ENCODE peak calls at places on chromosome 16, in seven cellular contexts. One of them, this sample, is unnamed.

GRCh38 chr16:17470002-17470870 is 524 bp downstream of the XYLT1 start:
- DNase-seq in A549: peak; percentile 13
- DNase-seq in CD8-positive, alpha-beta T cell: peak; percentile 46
- DNase-seq in prostate gland: no peak
- DNase-seq in HCT116: no peak
- DNase-seq in CD8-positive, alpha-beta memory T cell: peak; percentile 44
- DNase-seq in heart left ventricle: no peak
- DNase-seq in this sample: no peak

GRCh38 chr16:57810197-57811024 is 8.1 kb upstream of the KIFC3 start:
- DNase-seq in A549: peak; percentile 94
- DNase-seq in CD8-positive, alpha-beta T cell: peak; percentile 85
- DNase-seq in prostate gland: peak; percentile 56
- DNase-seq in HCT116: peak; percentile 82
- DNase-seq in CD8-positive, alpha-beta memory T cell: no peak
- DNase-seq in heart left ventricle: peak; percentile 84
- DNase-seq in this sample: peak; percentile 90

GRCh38 chr16:47052666-47053640 is 79.5 kb upstream of the DNAJA2 start:
- DNase-seq in A549: no peak
- DNase-seq in CD8-positive, alpha-beta T cell: no peak
- DNase-seq in prostate gland: no peak
- DNase-seq in HCT116: no peak
- DNase-seq in CD8-positive, alpha-beta memory T cell: no peak
- DNase-seq in heart left ventricle: no peak
- DNase-seq in this sample: no peak

GRCh38 chr16:81707411-81708321 is 71.4 kb upstream of the PLCG2 start:
- DNase-seq in A549: no peak
- DNase-seq in CD8-positive, alpha-beta T cell: no peak
- DNase-seq in prostate gland: no peak
- DNase-seq in HCT116: no peak
- DNase-seq in CD8-positive, alpha-beta memory T cell: no peak
- DNase-seq in heart left ventricle: no peak
- DNase-seq in this sample: peak; percentile 37

GRCh38 chr16:57977418-57978069 is 6.6 kb upstream of the CNGB1 start:
- DNase-seq in A549: no peak
- DNase-seq in CD8-positive, alpha-beta T cell: no peak
- DNase-seq in prostate gland: no peak
- DNase-seq in HCT116: no peak
- DNase-seq in CD8-positive, alpha-beta memory T cell: no peak
- DNase-seq in heart left ventricle: peak; percentile 27
- DNase-seq in this sample: no peak

GRCh38 chr16:66786551-66786950 is 14.8 kb downstream of the TERB1 start:
- DNase-seq in A549: no peak
- DNase-seq in CD8-positive, alpha-beta T cell: no peak
- DNase-seq in prostate gland: no peak
- DNase-seq in HCT116: no peak
- DNase-seq in CD8-positive, alpha-beta memory T cell: no peak
- DNase-seq in heart left ventricle: no peak
- DNase-seq in this sample: no peak

GRCh38 chr16:54031107-54031760 is 255.4 kb downstream of the IRX3 start:
- DNase-seq in A549: no peak
- DNase-seq in CD8-positive, alpha-beta T cell: no peak
- DNase-seq in prostate gland: no peak
- DNase-seq in HCT116: no peak
- DNase-seq in CD8-positive, alpha-beta memory T cell: no peak
- DNase-seq in heart left ventricle: no peak
- DNase-seq in this sample: no peak

GRCh38 chr16:21283521-21284289 is 5.6 kb upstream of the CRYM start:
- DNase-seq in A549: peak; percentile 56
- DNase-seq in CD8-positive, alpha-beta T cell: no peak
- DNase-seq in prostate gland: peak; percentile 58
- DNase-seq in HCT116: no peak
- DNase-seq in CD8-positive, alpha-beta memory T cell: no peak
- DNase-seq in heart left ventricle: peak; percentile 71
- DNase-seq in this sample: no peak

GRCh38 chr16:54242199-54242598 is 44.4 kb downstream of the IRX3 start:
- DNase-seq in A549: no peak
- DNase-seq in CD8-positive, alpha-beta T cell: no peak
- DNase-seq in prostate gland: peak; percentile 7
- DNase-seq in HCT116: peak; percentile 41
- DNase-seq in CD8-positive, alpha-beta memory T cell: peak; percentile 0
- DNase-seq in heart left ventricle: no peak
- DNase-seq in this sample: peak; percentile 2

GRCh38 chr16:31474173-31474714 is 2.3 kb downstream of the TGFB1I1 start:
- DNase-seq in A549: no peak
- DNase-seq in CD8-positive, alpha-beta T cell: no peak
- DNase-seq in prostate gland: no peak
- DNase-seq in HCT116: no peak
- DNase-seq in CD8-positive, alpha-beta memory T cell: no peak
- DNase-seq in heart left ventricle: no peak
- DNase-seq in this sample: no peak

GRCh38 chr16:21150375-21151001 is at the start of gene DNAH3:
- DNase-seq in A549: no peak
- DNase-seq in CD8-positive, alpha-beta T cell: no peak
- DNase-seq in prostate gland: peak; percentile 74
- DNase-seq in HCT116: no peak
- DNase-seq in CD8-positive, alpha-beta memory T cell: no peak
- DNase-seq in heart left ventricle: peak; percentile 36
- DNase-seq in this sample: no peak

GRCh38 chr16:22092143-22092933 is at the start of gene VWA3A:
- DNase-seq in A549: no peak
- DNase-seq in CD8-positive, alpha-beta T cell: no peak
- DNase-seq in prostate gland: no peak
- DNase-seq in HCT116: no peak
- DNase-seq in CD8-positive, alpha-beta memory T cell: no peak
- DNase-seq in heart left ventricle: no peak
- DNase-seq in this sample: no peak

GRCh38 chr16:84829168-84829965 is 9.6 kb downstream of the CRISPLD2 start:
- DNase-seq in A549: no peak
- DNase-seq in CD8-positive, alpha-beta T cell: no peak
- DNase-seq in prostate gland: no peak
- DNase-seq in HCT116: no peak
- DNase-seq in CD8-positive, alpha-beta memory T cell: no peak
- DNase-seq in heart left ventricle: no peak
- DNase-seq in this sample: no peak

GRCh38 chr16:17887963-17888362 is 417.2 kb upstream of the XYLT1 start:
- DNase-seq in A549: no peak
- DNase-seq in CD8-positive, alpha-beta T cell: no peak
- DNase-seq in prostate gland: no peak
- DNase-seq in HCT116: no peak
- DNase-seq in CD8-positive, alpha-beta memory T cell: no peak
- DNase-seq in heart left ventricle: no peak
- DNase-seq in this sample: no peak

GRCh38 chr16:10959161-10959560 is 14.8 kb downstream of the CLEC16A start:
- DNase-seq in A549: no peak
- DNase-seq in CD8-positive, alpha-beta T cell: no peak
- DNase-seq in prostate gland: no peak
- DNase-seq in HCT116: no peak
- DNase-seq in CD8-positive, alpha-beta memory T cell: no peak
- DNase-seq in heart left ventricle: no peak
- DNase-seq in this sample: no peak

GRCh38 chr16:18938986-18939385 is 12.8 kb upstream of the SMG1 start:
- DNase-seq in A549: no peak
- DNase-seq in CD8-positive, alpha-beta T cell: no peak
- DNase-seq in prostate gland: no peak
- DNase-seq in HCT116: no peak
- DNase-seq in CD8-positive, alpha-beta memory T cell: no peak
- DNase-seq in heart left ventricle: no peak
- DNase-seq in this sample: no peak

GRCh38 chr16:35862242-35862641 is 2402.8 kb downstream of the TP53TG3F start:
- DNase-seq in A549: no peak
- DNase-seq in CD8-positive, alpha-beta T cell: no peak
- DNase-seq in prostate gland: no peak
- DNase-seq in HCT116: no peak
- DNase-seq in CD8-positive, alpha-beta memory T cell: no peak
- DNase-seq in heart left ventricle: no peak
- DNase-seq in this sample: no peak

GRCh38 chr16:85833540-85833914 is 34.0 kb downstream of the COX4I1 start:
- DNase-seq in A549: no peak
- DNase-seq in CD8-positive, alpha-beta T cell: no peak
- DNase-seq in prostate gland: no peak
- DNase-seq in HCT116: no peak
- DNase-seq in CD8-positive, alpha-beta memory T cell: no peak
- DNase-seq in heart left ventricle: no peak
- DNase-seq in this sample: no peak

GRCh38 chr16:79361132-79361751 is 239.3 kb downstream of the MAF start:
- DNase-seq in A549: no peak
- DNase-seq in CD8-positive, alpha-beta T cell: no peak
- DNase-seq in prostate gland: no peak
- DNase-seq in HCT116: no peak
- DNase-seq in CD8-positive, alpha-beta memory T cell: no peak
- DNase-seq in heart left ventricle: no peak
- DNase-seq in this sample: no peak

GRCh38 chr16:90026135-90026534 is 6.9 kb upstream of the DBNDD1 start:
- DNase-seq in A549: no peak
- DNase-seq in CD8-positive, alpha-beta T cell: no peak
- DNase-seq in prostate gland: no peak
- DNase-seq in HCT116: no peak
- DNase-seq in CD8-positive, alpha-beta memory T cell: no peak
- DNase-seq in heart left ventricle: no peak
- DNase-seq in this sample: no peak

GRCh38 chr16:90028985-90029384 is 9.7 kb upstream of the DBNDD1 start:
- DNase-seq in A549: no peak
- DNase-seq in CD8-positive, alpha-beta T cell: no peak
- DNase-seq in prostate gland: no peak
- DNase-seq in HCT116: no peak
- DNase-seq in CD8-positive, alpha-beta memory T cell: no peak
- DNase-seq in heart left ventricle: no peak
- DNase-seq in this sample: no peak

GRCh38 chr16:90031931-90032663 is 12.8 kb upstream of the DBNDD1 start:
- DNase-seq in A549: no peak
- DNase-seq in CD8-positive, alpha-beta T cell: no peak
- DNase-seq in prostate gland: no peak
- DNase-seq in HCT116: no peak
- DNase-seq in CD8-positive, alpha-beta memory T cell: no peak
- DNase-seq in heart left ventricle: peak; percentile 14
- DNase-seq in this sample: no peak

GRCh38 chr16:90031186-90031930 is 12.1 kb upstream of the DBNDD1 start:
- DNase-seq in A549: no peak
- DNase-seq in CD8-positive, alpha-beta T cell: no peak
- DNase-seq in prostate gland: no peak
- DNase-seq in HCT116: no peak
- DNase-seq in CD8-positive, alpha-beta memory T cell: no peak
- DNase-seq in heart left ventricle: peak; percentile 18
- DNase-seq in this sample: no peak

DNA sequence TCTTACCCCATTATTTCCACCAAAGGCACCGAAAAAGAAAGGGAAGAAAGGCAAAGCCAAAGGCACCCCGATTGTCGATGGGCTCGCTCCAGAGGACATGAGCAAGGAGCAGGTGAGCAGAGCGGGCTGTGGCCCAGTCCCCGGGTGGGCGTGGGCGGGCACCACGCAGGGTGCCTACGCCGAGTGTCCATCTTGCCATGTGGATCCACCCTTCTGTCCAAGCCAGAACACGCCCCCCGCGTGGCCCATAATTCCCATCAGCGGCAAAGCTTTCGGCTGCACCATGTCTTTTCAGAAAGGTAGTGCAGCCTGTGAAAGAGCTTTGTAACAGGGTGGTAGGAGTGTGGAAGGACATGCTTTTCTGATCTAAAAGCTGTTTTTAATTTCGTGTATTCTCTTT is 8.4 kb upstream of the DBNDD1 start:
- DNase-seq in A549: no peak
- DNase-seq in CD8-positive, alpha-beta T cell: no peak
- DNase-seq in prostate gland: no peak
- DNase-seq in HCT116: no peak
- DNase-seq in CD8-positive, alpha-beta memory T cell: no peak
- DNase-seq in heart left ventricle: peak; percentile 15
- DNase-seq in this sample: no peak
- H3K27ac ChIP-seq in A549: no peak overlapping the region
- H3K27ac ChIP-seq in CD8-positive, alpha-beta T cell: no peak overlapping the region
- H3K27ac ChIP-seq in prostate gland: no peak overlapping the region
- H3K27ac ChIP-seq in HCT116: no peak overlapping the region
- H3K27ac ChIP-seq in CD8-positive, alpha-beta memory T cell: no peak overlapping the region
- H3K27ac ChIP-seq in heart left ventricle: no peak overlapping the region
- H3K27ac ChIP-seq in this sample: no peak overlapping the region

DNA sequence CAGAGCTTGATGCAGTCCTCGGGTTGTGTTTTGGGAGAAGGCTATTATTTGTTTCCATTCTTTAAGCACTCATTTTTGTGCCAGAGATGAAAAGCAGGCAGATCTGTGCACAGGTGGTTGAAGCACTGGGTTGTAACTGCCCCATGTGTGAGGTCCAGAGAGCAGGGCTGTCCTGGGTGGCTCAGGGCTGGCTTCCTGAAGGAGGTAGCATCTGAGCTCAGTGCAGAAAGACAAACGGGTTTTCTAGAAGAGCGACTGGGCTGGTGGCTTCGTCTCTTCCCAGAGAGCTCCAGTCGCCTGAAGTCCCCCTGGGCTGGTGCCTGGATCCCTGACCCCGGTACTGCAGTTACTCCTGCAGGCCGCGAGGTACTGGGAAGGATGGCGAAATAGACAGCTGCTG is 274.0 kb downstream of the SNX29 start:
- DNase-seq in A549: no peak
- DNase-seq in CD8-positive, alpha-beta T cell: no peak
- DNase-seq in prostate gland: no peak
- DNase-seq in HCT116: no peak
- DNase-seq in CD8-positive, alpha-beta memory T cell: no peak
- DNase-seq in heart left ventricle: no peak
- DNase-seq in this sample: no peak
- H3K27ac ChIP-seq in A549: no peak overlapping the region
- H3K27ac ChIP-seq in CD8-positive, alpha-beta T cell: no peak overlapping the region
- H3K27ac ChIP-seq in prostate gland: no peak overlapping the region
- H3K27ac ChIP-seq in HCT116: no peak overlapping the region
- H3K27ac ChIP-seq in CD8-positive, alpha-beta memory T cell: no peak overlapping the region
- H3K27ac ChIP-seq in heart left ventricle: no peak overlapping the region
- H3K27ac ChIP-seq in this sample: no peak overlapping the region

DNA sequence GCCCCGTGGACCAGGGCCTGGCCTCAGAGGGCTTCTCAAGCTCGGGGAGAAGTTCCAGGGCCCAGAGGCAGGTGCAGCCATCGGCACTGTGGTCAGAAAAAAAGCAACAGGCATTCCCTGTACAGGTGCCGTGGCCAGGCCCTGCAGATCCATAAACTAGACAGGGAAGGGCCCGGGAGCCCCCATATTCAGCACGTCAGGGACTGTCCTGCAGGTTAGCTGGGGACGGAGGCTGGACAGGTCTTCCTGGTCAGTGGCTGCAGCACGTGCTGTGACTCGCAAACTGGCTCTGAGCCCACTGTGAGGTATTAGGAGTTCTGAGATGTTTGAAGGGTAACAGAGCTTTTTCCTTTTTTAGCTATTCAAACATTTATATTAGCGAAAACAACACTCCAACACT is 15.0 kb upstream of the C16orf95 start:
- DNase-seq in A549: no peak
- DNase-seq in CD8-positive, alpha-beta T cell: no peak
- DNase-seq in prostate gland: peak; percentile 36
- DNase-seq in HCT116: no peak
- DNase-seq in CD8-positive, alpha-beta memory T cell: no peak
- DNase-seq in heart left ventricle: no peak
- DNase-seq in this sample: peak; percentile 12
- H3K27ac ChIP-seq in A549: no peak overlapping the region
- H3K27ac ChIP-seq in CD8-positive, alpha-beta T cell: no peak overlapping the region
- H3K27ac ChIP-seq in prostate gland: no peak overlapping the region
- H3K27ac ChIP-seq in HCT116: no peak overlapping the region
- H3K27ac ChIP-seq in CD8-positive, alpha-beta memory T cell: no peak overlapping the region
- H3K27ac ChIP-seq in heart left ventricle: no peak overlapping the region
- H3K27ac ChIP-seq in this sample: no peak overlapping the region

DNA sequence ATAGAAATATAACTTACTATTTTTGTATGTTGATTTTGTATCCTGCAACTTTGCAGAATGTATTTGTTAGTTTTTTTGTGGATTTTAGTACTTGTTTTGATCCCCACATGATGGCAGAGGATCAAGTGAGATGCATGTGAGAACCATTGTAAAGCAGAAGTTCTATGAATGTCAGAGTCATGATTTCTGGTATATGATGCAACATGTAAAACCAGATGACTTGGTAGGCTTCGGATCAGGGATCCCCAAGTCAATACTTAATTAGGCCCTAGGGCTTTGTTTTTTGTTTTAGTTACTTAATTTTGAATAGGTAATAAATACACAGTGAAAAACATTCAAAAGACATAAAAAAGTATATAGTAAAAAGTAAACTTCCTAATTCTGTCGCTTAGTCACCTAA is 45.8 kb downstream of the ESRP2 start:
- DNase-seq in A549: no peak
- DNase-seq in CD8-positive, alpha-beta T cell: no peak
- DNase-seq in prostate gland: no peak
- DNase-seq in HCT116: no peak
- DNase-seq in CD8-positive, alpha-beta memory T cell: no peak
- DNase-seq in heart left ventricle: no peak
- DNase-seq in this sample: no peak
- H3K27ac ChIP-seq in A549: no peak overlapping the region
- H3K27ac ChIP-seq in CD8-positive, alpha-beta T cell: no peak overlapping the region
- H3K27ac ChIP-seq in prostate gland: no peak overlapping the region
- H3K27ac ChIP-seq in HCT116: no peak overlapping the region
- H3K27ac ChIP-seq in CD8-positive, alpha-beta memory T cell: no peak overlapping the region
- H3K27ac ChIP-seq in heart left ventricle: no peak overlapping the region
- H3K27ac ChIP-seq in this sample: no peak overlapping the region

This sample was measured in PC-3.